ENCODE peak calls at places on chromosomes 16 and 17, in seven cellular contexts. One of them, this sample, is unnamed.

GRCh38 chr16:84228321-84228838 is 11.4 kb downstream of the KCNG4 start:
- DNase-seq in AG04450: peak
- DNase-seq in ascending aorta: peak
- DNase-seq in cardiac muscle cell: peak
- DNase-seq in fibroblast of the aortic adventitia: peak
- DNase-seq in BJ: peak
- DNase-seq in CD8-positive, alpha-beta T cell: no peak
- DNase-seq in this sample: peak

GRCh38 chr17:81392909-81393654 is 2.2 kb upstream of the BAHCC1 start:
- DNase-seq in AG04450: no peak
- DNase-seq in ascending aorta: no peak
- DNase-seq in cardiac muscle cell: no peak
- DNase-seq in fibroblast of the aortic adventitia: no peak
- DNase-seq in BJ: no peak
- DNase-seq in CD8-positive, alpha-beta T cell: no peak
- DNase-seq in this sample: no peak

GRCh38 chr17:82933006-82933310 is 93.1 kb upstream of the ZNF750 start:
- DNase-seq in AG04450: no peak
- DNase-seq in ascending aorta: no peak
- DNase-seq in cardiac muscle cell: no peak
- DNase-seq in fibroblast of the aortic adventitia: no peak
- DNase-seq in BJ: no peak
- DNase-seq in CD8-positive, alpha-beta T cell: no peak
- DNase-seq in this sample: no peak

GRCh38 chr17:83007504-83008475 is 71.6 kb upstream of the METRNL start:
- DNase-seq in AG04450: no peak
- DNase-seq in ascending aorta: no peak
- DNase-seq in cardiac muscle cell: no peak
- DNase-seq in fibroblast of the aortic adventitia: no peak
- DNase-seq in BJ: no peak
- DNase-seq in CD8-positive, alpha-beta T cell: no peak
- DNase-seq in this sample: no peak

GRCh38 chr16:20814761-20815160 is 8.4 kb downstream of the REXO5 start:
- DNase-seq in AG04450: no peak
- DNase-seq in ascending aorta: no peak
- DNase-seq in cardiac muscle cell: no peak
- DNase-seq in fibroblast of the aortic adventitia: no peak
- DNase-seq in BJ: no peak
- DNase-seq in CD8-positive, alpha-beta T cell: no peak
- DNase-seq in this sample: no peak

GRCh38 chr17:50103941-50104340 is 8.8 kb downstream of the PDK2 start:
- DNase-seq in AG04450: no peak
- DNase-seq in ascending aorta: no peak
- DNase-seq in cardiac muscle cell: no peak
- DNase-seq in fibroblast of the aortic adventitia: no peak
- DNase-seq in BJ: no peak
- DNase-seq in CD8-positive, alpha-beta T cell: no peak
- DNase-seq in this sample: no peak

GRCh38 chr17:40727447-40728231 is 24.1 kb upstream of the KRT24 start:
- DNase-seq in AG04450: peak
- DNase-seq in ascending aorta: no peak
- DNase-seq in cardiac muscle cell: peak
- DNase-seq in fibroblast of the aortic adventitia: peak
- DNase-seq in BJ: no peak
- DNase-seq in CD8-positive, alpha-beta T cell: no peak
- DNase-seq in this sample: peak

GRCh38 chr17:27396941-27397340 is 59.3 kb upstream of the KSR1 start:
- DNase-seq in AG04450: no peak
- DNase-seq in ascending aorta: no peak
- DNase-seq in cardiac muscle cell: peak
- DNase-seq in fibroblast of the aortic adventitia: peak
- DNase-seq in BJ: peak
- DNase-seq in CD8-positive, alpha-beta T cell: no peak
- DNase-seq in this sample: peak

GRCh38 chr17:82388223-82388921 is 16.8 kb downstream of the UTS2R start:
- DNase-seq in AG04450: no peak
- DNase-seq in ascending aorta: no peak
- DNase-seq in cardiac muscle cell: no peak
- DNase-seq in fibroblast of the aortic adventitia: no peak
- DNase-seq in BJ: no peak
- DNase-seq in CD8-positive, alpha-beta T cell: no peak
- DNase-seq in this sample: no peak

GRCh38 chr16:65154321-65154720 is 32.5 kb upstream of the CDH11 start:
- DNase-seq in AG04450: no peak
- DNase-seq in ascending aorta: no peak
- DNase-seq in cardiac muscle cell: no peak
- DNase-seq in fibroblast of the aortic adventitia: no peak
- DNase-seq in BJ: no peak
- DNase-seq in CD8-positive, alpha-beta T cell: no peak
- DNase-seq in this sample: no peak

GRCh38 chr17:48995871-48996695 is 1.1 kb upstream of the IGF2BP1 start:
- DNase-seq in AG04450: no peak
- DNase-seq in ascending aorta: no peak
- DNase-seq in cardiac muscle cell: no peak
- DNase-seq in fibroblast of the aortic adventitia: no peak
- DNase-seq in BJ: no peak
- DNase-seq in CD8-positive, alpha-beta T cell: no peak
- DNase-seq in this sample: no peak

GRCh38 chr16:75263963-75264445 is 12.6 kb upstream of the BCAR1 start:
- DNase-seq in AG04450: no peak
- DNase-seq in ascending aorta: peak
- DNase-seq in cardiac muscle cell: no peak
- DNase-seq in fibroblast of the aortic adventitia: peak
- DNase-seq in BJ: no peak
- DNase-seq in CD8-positive, alpha-beta T cell: no peak
- DNase-seq in this sample: no peak

GRCh38 chr17:61411114-61411943 is 11.7 kb downstream of the TBX2 start:
- DNase-seq in AG04450: no peak
- DNase-seq in ascending aorta: peak
- DNase-seq in cardiac muscle cell: peak
- DNase-seq in fibroblast of the aortic adventitia: peak
- DNase-seq in BJ: no peak
- DNase-seq in CD8-positive, alpha-beta T cell: no peak
- DNase-seq in this sample: no peak

GRCh38 chr16:30444231-30445148 is 1.2 kb downstream of the SEPHS2 start:
- DNase-seq in AG04450: no peak
- DNase-seq in ascending aorta: no peak
- DNase-seq in cardiac muscle cell: no peak
- DNase-seq in fibroblast of the aortic adventitia: no peak
- DNase-seq in BJ: no peak
- DNase-seq in CD8-positive, alpha-beta T cell: no peak
- DNase-seq in this sample: no peak

GRCh38 chr16:84040206-84040822 is 2.3 kb downstream of the SLC38A8 start:
- DNase-seq in AG04450: no peak
- DNase-seq in ascending aorta: no peak
- DNase-seq in cardiac muscle cell: no peak
- DNase-seq in fibroblast of the aortic adventitia: no peak
- DNase-seq in BJ: no peak
- DNase-seq in CD8-positive, alpha-beta T cell: no peak
- DNase-seq in this sample: no peak

GRCh38 chr16:19892902-19893301 is 8.3 kb upstream of the GPRC5B start:
- DNase-seq in AG04450: no peak
- DNase-seq in ascending aorta: no peak
- DNase-seq in cardiac muscle cell: no peak
- DNase-seq in fibroblast of the aortic adventitia: no peak
- DNase-seq in BJ: no peak
- DNase-seq in CD8-positive, alpha-beta T cell: no peak
- DNase-seq in this sample: no peak

GRCh38 chr17:81165246-81166032 is at the start of gene PVALEF:
- DNase-seq in AG04450: no peak
- DNase-seq in ascending aorta: no peak
- DNase-seq in cardiac muscle cell: no peak
- DNase-seq in fibroblast of the aortic adventitia: no peak
- DNase-seq in BJ: no peak
- DNase-seq in CD8-positive, alpha-beta T cell: peak
- DNase-seq in this sample: no peak

GRCh38 chr16:72427786-72428480 is 256.0 kb upstream of the PMFBP1 start:
- DNase-seq in AG04450: no peak
- DNase-seq in ascending aorta: no peak
- DNase-seq in cardiac muscle cell: no peak
- DNase-seq in fibroblast of the aortic adventitia: no peak
- DNase-seq in BJ: no peak
- DNase-seq in CD8-positive, alpha-beta T cell: no peak
- DNase-seq in this sample: no peak

GRCh38 chr16:56907401-56907800 is 24.5 kb upstream of the HERPUD1 start:
- DNase-seq in AG04450: no peak
- DNase-seq in ascending aorta: no peak
- DNase-seq in cardiac muscle cell: no peak
- DNase-seq in fibroblast of the aortic adventitia: no peak
- DNase-seq in BJ: no peak
- DNase-seq in CD8-positive, alpha-beta T cell: no peak
- DNase-seq in this sample: no peak

GRCh38 chr17:67652433-67652832 is 65.3 kb upstream of the NOL11 start:
- DNase-seq in AG04450: no peak
- DNase-seq in ascending aorta: no peak
- DNase-seq in cardiac muscle cell: no peak
- DNase-seq in fibroblast of the aortic adventitia: no peak
- DNase-seq in BJ: no peak
- DNase-seq in CD8-positive, alpha-beta T cell: no peak
- DNase-seq in this sample: no peak

GRCh38 chr17:81221371-81221841 is 1.4 kb downstream of the CEP131 start:
- DNase-seq in AG04450: no peak
- DNase-seq in ascending aorta: no peak
- DNase-seq in cardiac muscle cell: no peak
- DNase-seq in fibroblast of the aortic adventitia: no peak
- DNase-seq in BJ: no peak
- DNase-seq in CD8-positive, alpha-beta T cell: peak
- DNase-seq in this sample: no peak

GRCh38 chr16:11393366-11393765 is 48.1 kb downstream of the RMI2 start:
- DNase-seq in AG04450: no peak
- DNase-seq in ascending aorta: no peak
- DNase-seq in cardiac muscle cell: no peak
- DNase-seq in fibroblast of the aortic adventitia: no peak
- DNase-seq in BJ: no peak
- DNase-seq in CD8-positive, alpha-beta T cell: no peak
- DNase-seq in this sample: no peak

GRCh38 chr17:37643118-37643766 is at the start of gene DDX52:
- DNase-seq in AG04450: peak
- DNase-seq in ascending aorta: peak
- DNase-seq in cardiac muscle cell: peak
- DNase-seq in fibroblast of the aortic adventitia: peak
- DNase-seq in BJ: peak
- DNase-seq in CD8-positive, alpha-beta T cell: peak
- DNase-seq in this sample: peak
- TF ChIP-seq CTCF in AG04450: no peak
- TF ChIP-seq CTCF in ascending aorta: no peak
- TF ChIP-seq CTCF in cardiac muscle cell: peak
- TF ChIP-seq CTCF in fibroblast of the aortic adventitia: no peak
- TF ChIP-seq CTCF in BJ: peak
- TF ChIP-seq CTCF in CD8-positive, alpha-beta T cell: no peak
- TF ChIP-seq CTCF in this sample: no peak

DNA sequence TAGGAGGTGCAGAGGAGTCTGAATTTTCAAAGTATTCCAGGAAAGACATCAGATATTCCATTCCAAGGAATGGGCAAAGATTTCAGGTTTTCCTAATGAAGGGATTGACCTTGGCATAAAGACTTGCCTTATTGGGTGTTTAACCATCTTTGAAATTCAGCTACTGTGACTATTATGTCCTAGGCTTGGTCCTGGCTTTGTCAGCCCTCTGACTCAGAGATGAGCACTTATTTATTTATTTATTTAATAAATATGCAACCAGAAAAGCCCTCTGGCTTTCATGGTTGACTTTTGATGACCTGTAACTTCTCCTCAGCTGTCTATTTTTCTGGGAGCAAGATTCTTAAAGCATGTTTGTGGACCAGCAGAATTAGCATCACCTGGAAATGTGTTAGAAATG is 455.1 kb downstream of the KIF2B start:
- DNase-seq in AG04450: no peak
- DNase-seq in ascending aorta: no peak
- DNase-seq in cardiac muscle cell: no peak
- DNase-seq in fibroblast of the aortic adventitia: no peak
- DNase-seq in BJ: no peak
- DNase-seq in CD8-positive, alpha-beta T cell: no peak
- DNase-seq in this sample: no peak
- H3K4me3 ChIP-seq in AG04450: no peak
- H3K4me3 ChIP-seq in ascending aorta: no peak
- H3K4me3 ChIP-seq in cardiac muscle cell: no peak
- H3K4me3 ChIP-seq in fibroblast of the aortic adventitia: no peak
- H3K4me3 ChIP-seq in BJ: no peak
- H3K4me3 ChIP-seq in CD8-positive, alpha-beta T cell: no peak
- H3K4me3 ChIP-seq in this sample: no peak

DNA sequence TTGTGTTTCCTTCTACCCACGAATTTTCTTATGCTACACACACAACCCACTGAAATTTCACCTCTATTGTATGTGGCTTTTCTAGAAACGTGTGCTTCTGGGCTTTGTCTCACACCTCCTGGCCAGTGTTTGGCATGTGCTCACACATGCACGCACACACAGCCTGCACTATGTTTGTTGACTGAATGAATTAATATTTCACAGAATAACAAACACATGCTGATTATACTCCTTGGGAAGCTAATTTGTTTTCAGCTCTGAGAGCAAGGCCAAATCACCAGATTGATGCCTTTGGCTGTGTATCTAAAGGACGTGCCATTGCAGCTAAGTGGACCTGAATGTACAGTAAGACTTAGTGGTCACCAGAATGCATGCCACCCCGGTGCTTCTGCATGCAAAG is 210.7 kb downstream of the WWOX start:
- DNase-seq in AG04450: no peak
- DNase-seq in ascending aorta: no peak
- DNase-seq in cardiac muscle cell: no peak
- DNase-seq in fibroblast of the aortic adventitia: no peak
- DNase-seq in BJ: no peak
- DNase-seq in CD8-positive, alpha-beta T cell: no peak
- DNase-seq in this sample: no peak
- TF ChIP-seq CTCF in AG04450: no peak
- TF ChIP-seq CTCF in ascending aorta: no peak
- TF ChIP-seq CTCF in cardiac muscle cell: no peak
- TF ChIP-seq CTCF in fibroblast of the aortic adventitia: no peak
- TF ChIP-seq CTCF in BJ: no peak
- TF ChIP-seq CTCF in CD8-positive, alpha-beta T cell: no peak
- TF ChIP-seq CTCF in this sample: no peak

DNA sequence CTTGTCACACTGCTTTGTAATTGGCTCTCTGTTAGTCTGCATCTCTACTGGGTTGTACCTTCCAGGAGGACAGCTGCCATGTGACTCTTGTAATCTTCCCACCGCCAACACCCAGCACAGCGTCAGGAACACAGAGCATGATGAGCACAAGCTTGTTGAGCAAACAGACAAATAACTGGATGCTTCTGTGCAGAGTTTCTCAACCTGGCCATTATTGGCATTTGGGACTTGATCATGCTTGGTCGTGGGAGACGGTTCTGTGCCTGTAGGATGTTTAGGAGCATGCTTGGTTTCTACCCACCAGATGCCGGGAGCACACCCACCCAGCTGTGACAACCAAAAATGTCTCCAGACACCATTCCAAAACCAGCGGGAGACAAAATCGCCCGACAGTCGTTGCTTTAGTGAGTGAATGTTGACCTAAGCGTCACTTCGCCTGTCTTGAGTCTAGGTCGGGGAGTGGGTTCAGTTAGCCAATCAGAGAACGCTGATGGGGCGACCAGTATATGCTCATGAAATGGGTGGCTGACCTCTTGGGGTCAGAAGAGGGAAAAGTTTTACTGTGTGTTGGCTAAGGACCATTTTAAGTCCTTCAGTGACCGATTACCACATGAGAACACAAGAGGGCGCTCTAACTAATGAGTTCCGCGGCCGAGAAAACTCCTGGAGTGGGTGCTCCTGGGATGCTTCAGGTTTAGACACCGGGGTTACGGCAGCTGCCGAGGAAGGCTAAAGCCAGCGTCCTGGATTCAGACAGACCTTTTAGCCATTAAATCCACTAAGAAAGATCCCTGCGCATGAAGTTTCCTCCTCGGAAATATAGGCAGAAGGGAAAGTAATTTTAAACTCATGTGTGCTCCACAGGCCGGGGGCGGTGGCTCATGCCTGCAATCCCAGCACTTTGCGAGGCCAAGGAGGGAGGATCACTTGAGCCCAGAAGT is 57.8 kb upstream of the TEX2 start:
- DNase-seq in AG04450: peak
- DNase-seq in ascending aorta: no peak
- DNase-seq in cardiac muscle cell: peak
- DNase-seq in fibroblast of the aortic adventitia: peak
- DNase-seq in BJ: no peak
- DNase-seq in CD8-positive, alpha-beta T cell: peak
- DNase-seq in this sample: peak
- H3K4me3 ChIP-seq in AG04450: no peak
- H3K4me3 ChIP-seq in ascending aorta: peak
- H3K4me3 ChIP-seq in cardiac muscle cell: no peak
- H3K4me3 ChIP-seq in fibroblast of the aortic adventitia: no peak
- H3K4me3 ChIP-seq in BJ: no peak
- H3K4me3 ChIP-seq in CD8-positive, alpha-beta T cell: no peak
- H3K4me3 ChIP-seq in this sample: no peak